ENCODE peak calls at places on chromosomes 5 and 9, in five cellular contexts. X is type B pancreatic cell, E is left lung, G is uterus, P is coronary artery. N is an unnamed sample.

GRCh38 chr5:107979900-107980299 is 309.2 kb upstream of the EFNA5 start:
- DNase-seq in P (no peak), X (no peak), E (no peak), G (no peak), N (no peak)

GRCh38 chr5:41835625-41836024 is 34.6 kb downstream of the OXCT1 start:
- DNase-seq in P (peak), E (no peak), X (no peak), G (peak), N (peak)

GRCh38 chr5:158637039-158637438 is 462.7 kb downstream of the EBF1 start:
- DNase-seq in G (no peak), P (no peak), E (no peak), X (no peak), N (no peak)

GRCh38 chr5:132386644-132387286 is 17.3 kb downstream of the SLC22A5 start:
- DNase-seq in X (peak), P (peak), E (peak), G (peak), N (no peak)

GRCh38 chr9:133460405-133461175 is 812 bp downstream of the CACFD1 start:
- DNase-seq in P (peak), G (no peak), E (peak), X (no peak), N (no peak)

GRCh38 chr9:86962692-86963091 is 15.4 kb upstream of the GAS1 start:
- DNase-seq in G (no peak), E (no peak), X (no peak), P (no peak), N (no peak)

GRCh38 chr9:129596541-129597328 is 24.2 kb downstream of the C9orf50 start:
- DNase-seq in E (peak), X (no peak), P (peak), G (peak), N (no peak)

GRCh38 chr5:117463836-117464235 is 889.2 kb upstream of the SEMA6A start:
- DNase-seq in E (no peak), P (no peak), X (no peak), G (no peak), N (no peak)

GRCh38 chr5:63553069-63553468 is 409.2 kb downstream of the HTR1A start:
- DNase-seq in X (no peak), G (no peak), P (no peak), E (no peak), N (no peak)

GRCh38 chr5:56950626-56951130 is 1.2 kb downstream of the MIER3 start:
- DNase-seq in G (peak), E (peak), P (peak), X (peak), N (peak)

GRCh38 chr5:167453518-167454020 is 837.9 kb upstream of the WWC1 start:
- DNase-seq in P (no peak), E (no peak), X (no peak), G (no peak), N (no peak)

GRCh38 chr9:105828171-105828570 is 133.8 kb downstream of the TMEM38B start:
- DNase-seq in P (no peak), X (no peak), E (no peak), G (no peak), N (peak)

GRCh38 chr9:107345327-107345726 is 62.2 kb downstream of the RAD23B start:
- DNase-seq in E (no peak), P (no peak), X (peak), G (no peak), N (peak)

GRCh38 chr5:57439601-57440000 is 43.0 kb downstream of the ACTBL2 start:
- DNase-seq in P (no peak), E (no peak), G (no peak), X (no peak), N (no peak)

GRCh38 chr5:38543886-38544285 is 12.6 kb downstream of the LIFR start:
- DNase-seq in X (no peak), P (no peak), E (no peak), G (no peak), N (no peak)

GRCh38 chr9:33686942-33687341 is 108.4 kb upstream of the PRSS3 start:
- DNase-seq in P (no peak), G (no peak), E (no peak), X (no peak), N (no peak)

GRCh38 chr9:79524266-79524665 is 47.5 kb upstream of the TLE4 start:
- DNase-seq in X (no peak), P (no peak), E (no peak), G (no peak), N (no peak)

GRCh38 chr5:160423025-160423554 is 1.4 kb downstream of the PTTG1 start:
- DNase-seq in E (no peak), P (no peak), X (no peak), G (no peak), N (no peak)

GRCh38 chr5:72649449-72649848 is 142.2 kb upstream of the ZNF366 start:
- DNase-seq in E (no peak), X (no peak), G (peak), P (no peak), N (no peak)

GRCh38 chr5:72130342-72130741 is 23.1 kb downstream of the MAP1B start:
- DNase-seq in P (no peak), X (no peak), G (no peak), E (no peak), N (no peak)

GRCh38 chr5:179801304-179802206 is 5.1 kb downstream of the MGAT4B start:
- DNase-seq in P (no peak), G (peak), E (peak), X (no peak), N (no peak)

GRCh38 chr5:148474025-148474511 is 90.3 kb downstream of the FBXO38 start:
- DNase-seq in E (no peak), X (no peak), G (peak), P (peak), N (no peak)

GRCh38 chr9:133333011-133333410 is 3.0 kb downstream of the SURF6 start:
- DNase-seq in X (no peak), G (no peak), E (no peak), P (no peak), N (no peak)

GRCh38 chr9:2453701-2454100 is 167.9 kb upstream of the VLDLR start:
- DNase-seq in X (no peak), G (no peak), P (no peak), E (no peak), N (no peak)

GRCh38 chr5:115439042-115439441 is 105.5 kb downstream of the FEM1C start:
- DNase-seq in E (no peak), P (no peak), X (no peak), G (no peak), N (no peak)

GRCh38 chr5:127924606-127925005 is 159.0 kb upstream of the SLC12A2 start:
- DNase-seq in E (no peak), G (no peak), P (no peak), X (no peak), N (no peak)

GRCh38 chr9:104725014-104725413 is 22.5 kb upstream of the NIPSNAP3A start:
- DNase-seq in P (no peak), X (no peak), G (no peak), E (no peak), N (no peak)

GRCh38 chr9:136244116-136244775 is 1.4 kb downstream of the QSOX2 start:
- DNase-seq in E (no peak), P (no peak), G (no peak), X (no peak), N (no peak)

GRCh38 chr5:78633710-78634109 is 14.9 kb downstream of the LHFPL2 start:
- DNase-seq in X (no peak), P (no peak), G (no peak), E (no peak), N (no peak)

GRCh38 chr9:76756273-76756650 is 8.0 kb upstream of the PCA3 start:
- DNase-seq in P (no peak), X (no peak), G (no peak), E (no peak), N (no peak)

GRCh38 chr5:6029811-6030271 is 348.5 kb downstream of the MED10 start:
- DNase-seq in P (no peak), G (no peak), E (no peak), X (no peak), N (no peak)

GRCh38 chr9:129832957-129833356 is 2.1 kb downstream of the C9orf78 start:
- DNase-seq in P (no peak), E (no peak), X (no peak), G (no peak), N (no peak)

GRCh38 chr9:81656871-81657337 is 32.4 kb downstream of the TLE1 start:
- DNase-seq in E (no peak), X (no peak), G (no peak), P (no peak), N (no peak)

GRCh38 chr5:45521067-45521466 is 175.1 kb downstream of the HCN1 start:
- DNase-seq in X (no peak), E (no peak), G (no peak), P (no peak), N (no peak)
- TF ChIP-seq CTCF in X (peak), E (no peak), G (no peak), P (no peak), N (peak)

DNA sequence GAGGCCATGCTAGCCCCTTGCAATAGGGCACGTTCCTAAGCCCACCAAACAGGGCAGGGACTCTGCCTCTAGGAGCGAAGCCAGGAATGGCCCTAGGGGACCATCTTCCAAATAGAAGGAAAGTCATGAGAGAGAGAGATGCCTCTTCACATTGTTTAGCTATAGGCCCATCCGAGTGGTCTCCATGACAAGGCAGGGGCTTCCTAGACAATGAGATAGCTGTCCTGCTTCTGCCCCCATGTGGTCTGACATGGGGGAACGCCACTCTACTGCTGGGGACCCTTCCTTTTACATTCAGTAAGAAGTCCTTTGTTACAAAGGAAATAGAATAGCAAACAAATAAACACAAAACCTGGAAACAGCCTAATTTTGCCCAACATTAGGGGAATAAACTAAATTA is 17.9 kb upstream of the KIF4B start:
- DNase-seq in P (no peak), E (no peak), G (no peak), X (no peak), N (no peak)
- TF ChIP-seq CTCF in P (no peak), E (no peak), G (no peak), X (peak), N (no peak)

GRCh38 chr9:117643288-117643654 is 60.9 kb upstream of the TLR4 start:
- DNase-seq in E (no peak), X (no peak), P (no peak), G (no peak), N (no peak)
- TF ChIP-seq CTCF in E (no peak), X (no peak), P (no peak), G (no peak), N (no peak)

DNA sequence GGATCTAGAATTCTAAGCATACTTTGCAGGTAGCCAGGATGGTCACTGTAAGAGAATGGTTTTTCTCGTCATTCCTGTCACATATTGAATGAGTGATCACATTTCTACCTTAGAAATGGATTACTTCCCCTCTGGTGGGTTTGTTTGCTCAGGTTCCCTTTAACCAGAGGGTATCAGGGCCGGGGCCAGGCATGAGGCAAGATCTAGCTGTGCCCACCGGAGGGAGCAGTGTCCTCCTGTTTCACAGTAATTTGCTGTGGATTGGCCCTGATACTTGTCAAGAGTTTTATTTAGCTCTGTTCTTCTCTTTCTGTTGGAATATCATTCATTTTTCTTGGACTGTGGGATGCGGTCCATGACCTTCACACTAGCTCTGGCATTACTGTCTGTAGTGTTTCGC is 42.3 kb upstream of the ZBED3 start:
- DNase-seq in P (no peak), G (peak), E (no peak), X (no peak), N (no peak)
- TF ChIP-seq CTCF in P (no peak), G (peak), E (no peak), X (peak), N (peak)